ENCODE peak calls at places on chromosomes 12 and 14, in seven cellular contexts. D is psoas muscle, H is neural progenitor cell, Q is GM06990, G is brain microvascular endothelial cell, W is MG63, B is HepG2. M is an unnamed sample.

GRCh38 chr12:107229827-107230226 is 136.5 kb upstream of the CRY1 start:
- DNase-seq in G (no peak), H (no peak), B (no peak), D (no peak), W (no peak), Q (no peak), M (no peak)

GRCh38 chr12:76698316-76698715 is 65.6 kb upstream of the ZDHHC17 start:
- DNase-seq in G (no peak), W (no peak), H (no peak), D (no peak), Q (no peak), B (no peak), M (no peak)

GRCh38 chr12:23359975-23360638 is 589.4 kb downstream of the SOX5 start:
- DNase-seq in D (no peak), H (no peak), W (no peak), G (no peak), Q (no peak), B (no peak), M (no peak)

GRCh38 chr14:22096511-22096890 is 422.9 kb upstream of the OR4E1 start:
- DNase-seq in D (no peak), G (no peak), W (no peak), Q (no peak), B (no peak), H (no peak), M (no peak)

GRCh38 chr12:87227157-87227556 is 802.0 kb downstream of the C12orf50 start:
- DNase-seq in H (no peak), G (no peak), D (no peak), Q (no peak), W (no peak), B (no peak), M (no peak)

GRCh38 chr14:59305231-59305630 is 116.8 kb downstream of the DAAM1 start:
- DNase-seq in Q (no peak), W (peak), B (no peak), D (no peak), H (no peak), G (no peak), M (no peak)

GRCh38 chr12:38904932-38905479 is 385 bp downstream of the CPNE8 start:
- DNase-seq in D (peak), H (peak), Q (peak), W (peak), B (peak), G (peak), M (no peak)

GRCh38 chr14:34833545-34834523 is 41.3 kb downstream of the BAZ1A start:
- DNase-seq in W (no peak), Q (no peak), H (no peak), G (no peak), B (no peak), D (no peak), M (no peak)

GRCh38 chr14:50806241-50806933 is 24.6 kb downstream of the NIN start:
- DNase-seq in H (no peak), Q (no peak), G (no peak), W (no peak), D (no peak), B (no peak), M (no peak)

GRCh38 chr12:19830461-19830860 is 391.2 kb downstream of the AEBP2 start:
- DNase-seq in G (no peak), H (no peak), Q (no peak), B (no peak), D (no peak), W (no peak), M (no peak)

GRCh38 chr14:33568935-33569579 is 381.8 kb downstream of the EGLN3 start:
- DNase-seq in Q (no peak), H (no peak), B (no peak), G (peak), W (no peak), D (no peak), M (no peak)

GRCh38 chr12:46964496-46965098 is 114.8 kb upstream of the PCED1B start:
- DNase-seq in D (no peak), B (no peak), W (peak), Q (no peak), G (peak), H (peak), M (no peak)

GRCh38 chr12:5044420-5045295 is 979 bp downstream of the KCNA5 start:
- DNase-seq in G (no peak), Q (no peak), D (no peak), H (no peak), B (no peak), W (no peak), M (no peak)

GRCh38 chr14:100076133-100076532 is 10.9 kb downstream of the EVL start:
- DNase-seq in H (peak), B (peak), G (no peak), D (peak), Q (peak), W (peak), M (no peak)

GRCh38 chr14:36300337-36300736 is 20.1 kb downstream of the MBIP start:
- DNase-seq in B (peak), D (no peak), Q (peak), W (no peak), H (no peak), G (no peak), M (no peak)

GRCh38 chr12:113473942-113474341 is 2.3 kb upstream of the LHX5 start:
- DNase-seq in H (peak), G (no peak), Q (no peak), W (no peak), B (no peak), D (no peak), M (no peak)

GRCh38 chr14:61584258-61584657 is 111.1 kb upstream of the HIF1A start:
- DNase-seq in B (no peak), G (peak), H (no peak), W (no peak), Q (no peak), D (no peak), M (no peak)

GRCh38 chr12:132285991-132286681 is 43.3 kb downstream of the GALNT9 start:
- DNase-seq in H (peak), W (peak), G (peak), Q (no peak), B (peak), D (peak), M (no peak)

GRCh38 chr12:7269273-7269672 is 34.6 kb upstream of the ACSM4 start:
- DNase-seq in H (no peak), B (no peak), Q (no peak), D (no peak), G (no peak), W (no peak), M (no peak)

GRCh38 chr12:108442077-108442476 is 73.0 kb upstream of the FICD start:
- DNase-seq in H (peak), B (no peak), D (no peak), G (no peak), W (no peak), Q (no peak), M (no peak)

GRCh38 chr12:94614288-94614721 is 36.1 kb downstream of the TMCC3 start:
- DNase-seq in G (no peak), Q (no peak), D (no peak), B (no peak), W (no peak), H (peak), M (peak)

GRCh38 chr12:94618995-94619695 is 31.2 kb downstream of the TMCC3 start:
- DNase-seq in G (peak), B (no peak), H (no peak), W (peak), D (no peak), Q (no peak), M (peak)

GRCh38 chr12:94615284-94616216 is 34.8 kb downstream of the TMCC3 start:
- DNase-seq in H (no peak), W (peak), Q (no peak), D (peak), G (peak), B (peak), M (peak)

GRCh38 chr12:94617101-94617500 is 33.3 kb downstream of the TMCC3 start:
- DNase-seq in Q (no peak), G (no peak), B (no peak), D (no peak), H (no peak), W (no peak), M (no peak)

GRCh38 chr12:94616217-94616729 is 34.1 kb downstream of the TMCC3 start:
- DNase-seq in W (no peak), Q (no peak), H (peak), G (no peak), D (peak), B (no peak), M (no peak)
- H3K4me3 ChIP-seq in W (no peak), Q (no peak), H (no peak), G (no peak), D (peak), B (no peak), M (no peak)

DNA sequence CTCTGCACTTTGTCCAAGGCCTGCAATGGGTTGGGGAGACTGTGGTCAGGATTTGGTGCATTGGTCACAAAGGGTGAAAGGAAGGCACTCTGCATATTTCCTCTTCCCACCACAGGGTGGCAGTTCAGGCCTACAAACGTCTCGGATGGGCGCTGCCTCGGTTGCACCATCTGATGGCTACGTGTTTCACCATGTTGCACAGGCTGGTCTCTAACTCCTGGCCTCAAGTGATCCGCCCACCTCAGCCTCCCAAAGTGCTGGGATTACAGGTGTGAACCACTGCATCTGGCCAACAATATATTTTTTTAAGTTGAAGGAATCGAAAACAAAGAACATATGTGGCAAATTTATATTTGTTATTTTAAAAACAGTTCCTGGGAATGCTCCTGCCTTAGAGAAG is 35.1 kb downstream of the TMBIM6 start:
- DNase-seq in B (peak), Q (peak), G (peak), D (peak), W (peak), H (peak), M (peak)
- H3K4me3 ChIP-seq in B (no peak), Q (no peak), G (no peak), D (peak), W (no peak), H (no peak), M (no peak)

GRCh38 chr12:12715459-12716150 is 1.6 kb upstream of the CDKN1B start:
- DNase-seq in H (no peak), G (no peak), D (no peak), Q (peak), B (no peak), W (peak), M (no peak)
- H3K4me3 ChIP-seq in H (peak), G (no peak), D (peak), Q (peak), B (peak), W (peak), M (peak)

GRCh38 chr12:111057726-111058125 is 137.3 kb upstream of the MYL2 start:
- DNase-seq in H (no peak), W (no peak), Q (no peak), D (no peak), G (no peak), B (no peak), M (no peak)
- H3K4me3 ChIP-seq in H (no peak), W (no peak), Q (no peak), D (no peak), G (no peak), B (no peak), M (no peak)

DNA sequence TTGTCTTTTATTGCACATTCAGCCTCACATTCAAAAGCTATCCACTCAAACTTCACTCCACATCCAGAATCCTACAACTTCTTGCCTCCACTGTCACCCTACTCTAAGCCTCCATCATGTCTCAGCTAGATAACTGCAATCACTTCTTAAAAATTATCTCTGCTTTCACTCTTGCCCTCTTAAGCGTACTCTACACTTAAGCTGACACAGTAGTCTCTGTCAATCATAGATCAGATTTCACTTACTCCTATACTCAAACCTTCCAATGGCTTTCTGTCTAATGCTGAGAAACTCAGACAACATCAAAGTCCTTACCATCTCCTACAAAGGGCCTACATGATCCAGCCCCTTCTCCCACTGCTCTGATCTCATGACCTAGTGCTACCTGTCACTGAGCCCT is 304.1 kb downstream of the ITPR2 start:
- DNase-seq in W (no peak), D (no peak), H (no peak), Q (no peak), G (no peak), B (no peak), M (no peak)
- H3K4me3 ChIP-seq in W (no peak), D (no peak), H (no peak), Q (no peak), G (no peak), B (no peak), M (no peak)

GRCh38 chr14:56002876-56003625 is 115.2 kb upstream of the PELI2 start:
- DNase-seq in G (no peak), B (no peak), H (peak), Q (peak), W (no peak), D (no peak), M (no peak)

GRCh38 chr14:56004323-56004722 is 113.9 kb upstream of the PELI2 start:
- DNase-seq in H (no peak), Q (no peak), W (no peak), G (no peak), B (no peak), D (no peak), M (no peak)

GRCh38 chr14:56002316-56002715 is 115.9 kb upstream of the PELI2 start:
- DNase-seq in G (peak), D (no peak), W (no peak), Q (no peak), H (no peak), B (no peak), M (no peak)

GRCh38 chr14:56005580-56006053 is 112.6 kb upstream of the PELI2 start:
- DNase-seq in G (peak), H (no peak), D (no peak), Q (no peak), B (no peak), W (no peak), M (peak)

GRCh38 chr14:56004807-56005579 is 113.2 kb upstream of the PELI2 start:
- DNase-seq in B (no peak), W (peak), H (peak), Q (peak), G (peak), D (no peak), M (peak)
- H3K4me3 ChIP-seq in B (no peak), W (peak), H (no peak), Q (no peak), G (peak), D (peak), M (peak)

GRCh38 chr12:124920353-124920935 is 6.0 kb upstream of the UBC start:
- DNase-seq in H (peak), D (no peak), Q (no peak), W (no peak), G (no peak), B (no peak), M (no peak)
- H3K4me3 ChIP-seq in H (peak), D (no peak), Q (peak), W (no peak), G (no peak), B (peak), M (no peak)

GRCh38 chr12:51869490-51869865 is 18.4 kb upstream of the ANKRD33 start:
- DNase-seq in G (no peak), B (no peak), D (no peak), W (no peak), Q (no peak), H (peak), M (no peak)
- H3K4me3 ChIP-seq in G (peak), B (no peak), D (peak), W (no peak), Q (no peak), H (peak), M (peak)

M was measured in skeletal muscle cell.